ENCODE peak calls at places on chromosomes 11 and 22, in six cellular contexts. B, C, M, X, U and V are unnamed samples.

GRCh38 chr11:128862913-128863660 is 4.0 kb downstream of the KCNJ1 start:
- DNase-seq in C (no peak), X (no peak), U (peak; percentile 28), M (no peak), B (no peak), V (no peak)

GRCh38 chr11:91946397-91947090 is 278.1 kb upstream of the FAT3 start:
- DNase-seq in B (no peak), U (peak; percentile 3), C (no peak), M (no peak), X (no peak), V (no peak)

GRCh38 chr11:113446938-113447337 is 28.3 kb downstream of the DRD2 start:
- DNase-seq in U (no peak), M (no peak), C (no peak), B (no peak), X (no peak), V (no peak)

GRCh38 chr11:127649958-127650357 is 649.4 kb upstream of the KIRREL3 start:
- DNase-seq in U (no peak), M (no peak), C (no peak), X (no peak), B (no peak), V (no peak)

GRCh38 chr11:69213315-69213714 is 57.6 kb downstream of the SMIM38 start:
- DNase-seq in U (no peak), M (no peak), B (no peak), X (no peak), C (no peak), V (no peak)

GRCh38 chr11:19242184-19242932 is 1.6 kb upstream of the E2F8 start:
- DNase-seq in B (no peak), C (no peak), M (no peak), U (peak; percentile 4), X (no peak), V (no peak)

GRCh38 chr11:64204464-64204989 is 2.0 kb upstream of the FERMT3 start:
- DNase-seq in B (peak; percentile 94), X (peak; percentile 78), C (peak; percentile 94), M (peak; percentile 80), U (peak; percentile 86), V (peak; percentile 83)

GRCh38 chr11:112806876-112807275 is 154.3 kb upstream of the NCAM1 start:
- DNase-seq in B (no peak), U (no peak), C (no peak), X (no peak), M (no peak), V (no peak)

GRCh38 chr11:14393889-14394288 is 34.9 kb upstream of the RRAS2 start:
- DNase-seq in C (no peak), M (no peak), U (no peak), X (no peak), B (no peak), V (no peak)

GRCh38 chr22:39220450-39220849 is 24.3 kb downstream of the PDGFB start:
- DNase-seq in M (no peak), U (no peak), X (no peak), B (no peak), C (no peak), V (no peak)

GRCh38 chr11:5291207-5291838 is 10.4 kb downstream of the OR51B4 start:
- DNase-seq in M (no peak), B (no peak), C (peak; percentile 47), U (peak; percentile 42), X (no peak), V (no peak)

GRCh38 chr11:113553235-113553634 is 78.0 kb upstream of the DRD2 start:
- DNase-seq in M (no peak), B (no peak), X (no peak), U (peak; percentile 89), C (no peak), V (no peak)

GRCh38 chr11:133529807-133530500 is 2.3 kb downstream of the OPCML start:
- DNase-seq in X (no peak), B (no peak), U (no peak), C (no peak), M (no peak), V (no peak)

GRCh38 chr11:68321293-68322030 is 9.1 kb downstream of the LRP5 start:
- DNase-seq in B (peak; percentile 58), M (no peak), X (no peak), C (no peak), U (no peak), V (no peak)

GRCh38 chr22:47001288-47001687 is 238.8 kb downstream of the TBC1D22A start:
- DNase-seq in M (no peak), X (no peak), C (no peak), U (no peak), B (no peak), V (no peak)

GRCh38 chr11:44622721-44623258 is 57.3 kb downstream of the CD82 start:
- DNase-seq in C (no peak), B (no peak), M (no peak), U (no peak), X (no peak), V (no peak)

GRCh38 chr22:46580940-46581579 is 39.1 kb upstream of the GRAMD4 start:
- DNase-seq in B (no peak), U (no peak), X (no peak), C (no peak), M (no peak), V (no peak)

DNA sequence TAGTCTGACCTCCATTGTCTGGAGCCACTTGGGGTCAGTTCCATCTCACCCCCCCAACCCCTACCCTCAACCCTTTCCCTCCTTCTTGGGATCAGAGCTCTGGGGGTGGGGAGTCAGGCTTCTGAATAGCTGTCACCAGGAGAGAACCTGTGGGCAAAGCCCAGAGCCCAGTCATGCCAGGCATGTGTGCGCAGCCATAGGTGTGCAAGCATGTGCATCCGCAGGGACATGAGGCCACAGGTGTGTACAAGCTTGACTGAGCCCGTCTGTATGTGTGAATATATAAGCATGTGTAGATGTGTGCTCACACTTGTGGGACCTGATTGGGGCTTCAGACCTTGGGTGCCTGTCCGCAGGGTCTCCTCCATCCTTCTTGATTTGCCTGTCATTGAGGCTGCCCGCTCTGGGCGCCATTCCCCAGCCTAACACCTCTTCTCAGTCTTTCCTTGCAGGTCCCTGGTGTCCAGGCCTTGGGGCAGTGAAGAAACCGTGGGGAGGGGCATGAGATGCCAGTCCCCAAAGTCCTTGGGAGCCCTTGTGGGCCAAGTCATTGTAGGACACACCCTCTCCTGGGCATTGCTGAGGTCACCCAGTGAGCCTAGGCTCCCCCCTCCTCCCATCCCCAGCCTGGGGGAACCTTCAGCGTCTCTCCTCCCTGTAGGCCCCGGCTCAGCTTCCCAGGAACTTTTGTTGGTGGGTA is 9.0 kb downstream of the ATG16L2 start:
- DNase-seq in M (no peak), U (no peak), B (no peak), X (no peak), C (no peak), V (no peak)
- H3K27ac ChIP-seq in M (peak overlapping the region; percentile 45), U (no peak overlapping the region), B (peak overlapping the region; percentile 70), X (peak overlapping the region; percentile 40), C (no peak overlapping the region), V (no peak overlapping the region)

GRCh38 chr11:130631119-130631518 is 182.7 kb downstream of the ADAMTS15 start:
- DNase-seq in X (no peak), B (no peak), M (no peak), C (peak; percentile 31), U (peak; percentile 93), V (no peak)

GRCh38 chr11:130624946-130625345 is 176.5 kb downstream of the ADAMTS15 start:
- DNase-seq in M (no peak), U (no peak), B (no peak), X (no peak), C (no peak), V (no peak)

GRCh38 chr11:130633466-130633865 is 185.0 kb downstream of the ADAMTS15 start:
- DNase-seq in M (no peak), C (no peak), B (no peak), U (no peak), X (no peak), V (no peak)

GRCh38 chr11:130625907-130626306 is 177.5 kb downstream of the ADAMTS15 start:
- DNase-seq in U (no peak), X (no peak), C (no peak), M (no peak), B (no peak), V (no peak)

DNA sequence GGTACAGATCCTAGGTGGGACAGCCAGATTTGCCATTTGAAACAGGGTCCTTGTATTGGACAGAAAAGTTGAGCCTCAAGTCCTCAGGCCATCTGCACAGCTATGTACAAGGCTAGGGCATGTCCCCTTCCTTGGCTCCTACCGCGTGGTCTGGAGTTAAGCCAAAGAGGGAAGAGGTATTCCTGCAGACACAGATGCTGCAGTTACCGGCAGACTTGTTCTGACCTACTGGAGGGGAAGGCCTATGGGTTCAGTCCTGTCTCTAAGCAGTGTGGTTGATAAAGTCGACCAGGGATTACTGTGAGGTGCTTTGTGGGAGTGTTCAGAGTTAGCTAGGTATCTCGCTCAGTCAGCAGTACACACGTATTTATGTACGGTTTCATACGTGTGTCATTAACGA is 180.6 kb downstream of the ADAMTS15 start:
- DNase-seq in M (no peak), B (no peak), X (no peak), U (no peak), C (no peak), V (no peak)
- H3K27ac ChIP-seq in M (no peak overlapping the region), B (no peak overlapping the region), X (no peak overlapping the region), U (no peak overlapping the region), C (peak overlapping the region; percentile 67), V (no peak overlapping the region)

DNA sequence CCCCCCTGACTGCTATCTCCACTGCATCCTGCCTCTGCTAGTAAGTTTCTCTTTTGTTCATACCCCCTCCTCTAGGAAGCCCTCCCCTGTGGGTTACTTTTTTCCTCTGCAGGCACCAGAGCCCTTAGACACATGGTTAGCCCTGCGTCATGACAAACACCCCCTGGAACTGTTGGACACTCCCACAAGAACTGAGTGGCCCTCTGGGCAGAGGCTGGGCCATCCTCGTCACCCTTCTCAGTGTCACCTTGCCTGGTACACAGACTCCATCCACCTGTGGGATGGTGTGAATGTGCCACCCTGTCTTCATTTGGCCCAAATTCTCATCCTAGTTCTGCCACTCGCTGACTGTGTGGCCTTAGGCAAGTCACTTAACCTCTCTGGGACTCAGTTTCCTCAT is 4.1 kb upstream of the RAB3IL1 start:
- DNase-seq in M (no peak), C (no peak), B (no peak), X (no peak), U (no peak), V (no peak)
- H3K27ac ChIP-seq in M (no peak overlapping the region), C (no peak overlapping the region), B (no peak overlapping the region), X (no peak overlapping the region), U (no peak overlapping the region), V (no peak overlapping the region)

GRCh38 chr11:8083088-8083395 is 2.0 kb downstream of the TUB start:
- DNase-seq in X (no peak), C (no peak), B (no peak), U (no peak), M (no peak), V (no peak)

GRCh38 chr11:8080674-8081590 is at the start of gene TUB:
- DNase-seq in M (no peak), B (peak; percentile 42), U (no peak), X (no peak), C (peak; percentile 65), V (no peak)

GRCh38 chr11:8080069-8080670 is 841 bp upstream of the TUB start:
- DNase-seq in M (no peak), B (no peak), X (no peak), U (no peak), C (no peak), V (no peak)

GRCh38 chr11:8082391-8083087 is 1.5 kb downstream of the TUB start:
- DNase-seq in U (no peak), C (peak; percentile 21), B (no peak), X (no peak), M (no peak), V (no peak)

DNA sequence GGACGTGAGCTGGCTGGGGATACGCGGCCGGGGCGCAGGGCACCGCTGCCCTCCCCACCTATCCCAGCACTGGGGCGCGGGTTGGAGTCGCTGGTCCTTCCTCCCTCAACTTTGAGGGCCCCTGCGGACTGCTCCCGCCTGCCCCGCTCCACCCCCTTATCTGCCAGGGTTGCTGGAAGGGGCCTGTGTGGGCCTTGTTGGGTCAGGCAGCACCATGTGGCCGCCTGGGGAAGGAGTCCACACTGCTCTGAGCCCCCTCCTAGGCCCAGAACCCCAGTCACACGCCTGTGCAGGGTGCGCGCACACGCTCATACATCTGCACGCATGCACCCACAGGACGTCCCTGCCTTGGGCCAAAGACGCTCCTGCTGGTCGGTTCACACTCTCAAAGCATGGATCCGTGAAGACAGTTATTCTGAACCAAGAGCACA is 595 bp downstream of the TUB start:
- DNase-seq in C (no peak), U (no peak), M (no peak), X (no peak), B (no peak), V (no peak)
- H3K27ac ChIP-seq in C (peak overlapping the region; percentile 88), U (no peak overlapping the region), M (no peak overlapping the region), X (no peak overlapping the region), B (no peak overlapping the region), V (no peak overlapping the region)